ENCODE peak calls at places on chromosome 16, in six cellular contexts. F is GM23338, P is neural progenitor cell, N is PC-3, B is GM23248, W is HCT116. Q is an unnamed sample.

GRCh38 chr16:66569827-66570405 is 3.7 kb downstream of the CMTM1 start:
- DNase-seq in N (peak; percentile 39), B (peak; percentile 67), W (no peak), F (no peak), P (no peak), Q (no peak)

GRCh38 chr16:75494696-75495601 is at the start of gene CHST6:
- DNase-seq in P (peak; percentile 84), F (peak; percentile 91), B (peak; percentile 54), W (no peak), N (no peak), Q (no peak)

GRCh38 chr16:3487521-3488410 is 7.5 kb downstream of the C16orf90 start:
- DNase-seq in F (peak; percentile 37), W (no peak), P (no peak), B (no peak), N (no peak), Q (no peak)

GRCh38 chr16:27226476-27226875 is 23.1 kb downstream of the KDM8 start:
- DNase-seq in B (no peak), W (no peak), N (no peak), P (no peak), F (no peak), Q (no peak)

GRCh38 chr16:1101133-1101532 is 5.1 kb upstream of the C1QTNF8 start:
- DNase-seq in F (no peak), B (no peak), W (no peak), P (no peak), N (no peak), Q (no peak)

GRCh38 chr16:49496656-49497055 is 123.1 kb downstream of the C16orf78 start:
- DNase-seq in N (no peak), B (no peak), F (no peak), P (no peak), W (no peak), Q (no peak)

GRCh38 chr16:297832-298231 is 14.9 kb downstream of the PDIA2 start:
- DNase-seq in B (no peak), F (no peak), N (no peak), W (no peak), P (no peak), Q (no peak)

GRCh38 chr16:12178251-12178990 is 201.9 kb downstream of the SNX29 start:
- DNase-seq in F (no peak), B (peak; percentile 90), N (no peak), W (no peak), P (peak; percentile 55), Q (no peak)

GRCh38 chr16:53201900-53202299 is 147.1 kb downstream of the CHD9 start:
- DNase-seq in F (no peak), P (no peak), W (no peak), N (no peak), B (no peak), Q (no peak)

GRCh38 chr16:23257682-23258081 is 44.4 kb upstream of the SCNN1B start:
- DNase-seq in F (no peak), W (no peak), B (no peak), P (no peak), N (peak; percentile 84), Q (no peak)

GRCh38 chr16:67535201-67535600 is 6.6 kb downstream of the RIPOR1 start:
- DNase-seq in N (no peak), W (no peak), B (no peak), P (no peak), F (no peak), Q (no peak)

GRCh38 chr16:83137326-83137770 is 510.6 kb downstream of the CDH13 start:
- DNase-seq in P (peak; percentile 63), W (no peak), B (peak; percentile 79), N (peak; percentile 58), F (no peak), Q (peak; percentile 93)

GRCh38 chr16:75341934-75342811 is 90.7 kb upstream of the BCAR1 start:
- DNase-seq in F (no peak), W (no peak), B (peak; percentile 82), N (peak; percentile 88), P (no peak), Q (no peak)

GRCh38 chr16:57240872-57241271 is 4.2 kb upstream of the ARL2BP start:
- DNase-seq in W (no peak), P (no peak), F (no peak), N (no peak), B (no peak), Q (peak; percentile 65)

GRCh38 chr16:86618431-86619262 is 40.3 kb downstream of the FOXL1 start:
- DNase-seq in P (no peak), W (no peak), N (no peak), B (peak; percentile 25), F (no peak), Q (no peak)

GRCh38 chr16:84795338-84796053 is 24.3 kb upstream of the CRISPLD2 start:
- DNase-seq in F (peak; percentile 27), B (peak; percentile 97), W (no peak), P (no peak), N (no peak), Q (no peak)

GRCh38 chr16:84641643-84642358 is 6.5 kb upstream of the KLHL36 start:
- DNase-seq in W (no peak), F (no peak), P (no peak), B (no peak), N (no peak), Q (peak; percentile 76)

GRCh38 chr16:87541004-87541881 is 48.4 kb upstream of the ZCCHC14 start:
- DNase-seq in P (peak; percentile 36), B (peak; percentile 88), F (no peak), W (no peak), N (peak; percentile 40), Q (no peak)

GRCh38 chr16:50146479-50147435 is 6.3 kb upstream of the TENT4B start:
- DNase-seq in F (no peak), N (no peak), W (no peak), P (no peak), B (no peak), Q (no peak)

GRCh38 chr16:11264155-11264832 is 4.8 kb downstream of the TNP2 start:
- DNase-seq in N (no peak), W (no peak), P (no peak), F (no peak), B (no peak), Q (peak; percentile 39)

GRCh38 chr16:27625050-27625697 is 75.2 kb downstream of the KATNIP start:
- DNase-seq in N (no peak), F (no peak), P (no peak), W (no peak), B (peak; percentile 56), Q (no peak)

DNA sequence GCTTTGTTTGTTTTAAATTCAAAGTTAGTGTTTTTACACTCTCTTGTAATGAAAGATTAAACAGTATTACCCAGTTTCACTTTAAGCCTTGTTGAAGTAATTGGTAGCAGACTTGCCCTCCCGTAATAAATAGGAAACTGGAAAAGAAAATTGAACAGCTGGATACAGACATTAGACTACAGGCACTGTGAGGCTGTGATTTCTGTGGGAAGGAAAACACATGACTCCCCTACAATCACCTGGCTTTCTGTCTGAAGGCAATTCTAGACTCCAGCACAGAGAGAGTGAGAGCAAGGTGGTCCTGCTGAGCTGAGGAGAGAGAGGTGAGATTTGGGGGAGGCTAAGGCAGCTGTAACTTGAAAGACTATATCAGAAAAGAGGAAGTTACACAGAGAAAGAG is 57.8 kb upstream of the CDYL2 start:
- DNase-seq in W (no peak), P (no peak), N (no peak), F (no peak), B (no peak), Q (peak; percentile 13)
- H3K4me2 ChIP-seq in W (no peak overlapping the region), P (no peak overlapping the region), N (no peak overlapping the region), F (no peak overlapping the region), B (no peak overlapping the region), Q (no peak overlapping the region)

GRCh38 chr16:29908719-29909220 is 8.5 kb downstream of the ASPHD1 start:
- DNase-seq in B (no peak), P (no peak), W (no peak), N (no peak), F (no peak), Q (no peak)

GRCh38 chr16:29911676-29912010 is 11.4 kb downstream of the ASPHD1 start:
- DNase-seq in N (no peak), B (no peak), P (no peak), F (peak; percentile 27), W (no peak), Q (no peak)

GRCh38 chr16:29910819-29911675 is 10.8 kb downstream of the ASPHD1 start:
- DNase-seq in P (no peak), W (no peak), B (no peak), F (peak; percentile 16), N (no peak), Q (no peak)

GRCh38 chr16:29907973-29908372 is 7.7 kb downstream of the ASPHD1 start:
- DNase-seq in W (no peak), F (no peak), B (no peak), P (no peak), N (no peak), Q (no peak)

DNA sequence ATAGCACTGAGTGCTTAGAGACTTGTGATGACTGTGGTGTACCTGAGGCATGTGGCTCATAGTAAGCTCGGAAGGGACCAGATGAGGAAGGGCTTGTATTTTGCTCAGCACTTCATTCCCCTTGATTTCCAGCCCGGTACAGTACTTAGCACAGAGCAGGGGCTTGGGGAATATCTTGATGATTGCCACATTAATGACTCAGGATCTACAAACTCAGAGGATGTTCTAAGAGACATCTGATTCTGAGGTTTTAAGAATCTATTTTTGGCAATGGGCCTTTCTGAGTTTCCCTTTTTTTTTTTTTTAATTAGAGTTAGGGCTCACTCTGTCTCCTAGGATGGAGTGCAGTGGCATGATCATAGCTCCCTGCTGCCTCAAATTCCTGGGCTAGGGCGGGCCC is 9.1 kb downstream of the ASPHD1 start:
- DNase-seq in P (no peak), W (no peak), N (no peak), B (peak; percentile 52), F (no peak), Q (no peak)
- TF ChIP-seq EZH2phosphoT487 in P (no peak), W (no peak), N (no peak), B (no peak), F (no peak), Q (no peak)

GRCh38 chr16:73066321-73066926 is 18.5 kb upstream of the ZFHX3 start:
- DNase-seq in F (peak; percentile 62), B (no peak), P (peak; percentile 65), N (no peak), W (no peak), Q (no peak)

GRCh38 chr16:73067671-73068545 is 20.0 kb upstream of the ZFHX3 start:
- DNase-seq in B (no peak), N (no peak), P (no peak), F (no peak), W (no peak), Q (no peak)

GRCh38 chr16:73069581-73070262 is 21.8 kb upstream of the ZFHX3 start:
- DNase-seq in W (no peak), F (no peak), B (no peak), P (no peak), N (no peak), Q (no peak)

GRCh38 chr16:73066927-73067670 is 19.2 kb upstream of the ZFHX3 start:
- DNase-seq in P (peak; percentile 44), B (peak; percentile 61), W (no peak), N (no peak), F (no peak), Q (no peak)

GRCh38 chr16:73068546-73069401 is 20.8 kb upstream of the ZFHX3 start:
- DNase-seq in P (peak; percentile 9), W (no peak), F (no peak), N (peak; percentile 72), B (peak; percentile 95), Q (no peak)
- H3K27ac ChIP-seq in P (no peak overlapping the region), W (no peak overlapping the region), F (no peak overlapping the region), N (peak overlapping the region; percentile 92), B (peak overlapping the region; percentile 99), Q (no peak overlapping the region)

DNA sequence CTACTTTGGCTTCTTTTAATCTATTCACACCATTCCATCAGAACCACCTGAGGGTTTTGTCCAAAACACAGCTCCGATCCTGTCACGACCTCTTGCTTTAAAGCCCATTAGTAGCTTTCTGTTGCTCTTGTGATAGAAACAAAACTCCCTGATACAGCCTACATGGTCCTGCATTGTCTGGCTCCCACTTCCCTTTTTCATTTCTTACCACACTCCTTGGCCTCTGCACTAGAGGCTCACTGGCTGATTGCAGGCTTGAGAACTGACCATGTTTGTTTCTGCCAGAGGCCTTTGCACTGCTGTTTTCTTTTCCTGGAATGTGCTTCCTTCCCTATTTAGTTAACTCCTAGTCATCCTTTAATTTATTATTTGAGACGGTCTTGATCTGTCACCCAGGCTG is 23.7 kb downstream of the IST1 start:
- DNase-seq in F (no peak), P (no peak), N (no peak), B (no peak), W (no peak), Q (no peak)
- H3K4me2 ChIP-seq in F (no peak overlapping the region), P (no peak overlapping the region), N (no peak overlapping the region), B (no peak overlapping the region), W (no peak overlapping the region), Q (no peak overlapping the region)